ENCODE peak calls at places on chromosomes 4 and X, in eight cellular contexts. F is A673, K is neuronal stem cell, G is breast epithelium, S is tibial artery, Q is SK-N-SH, H is stomach, X is mucosa of descending colon. B is an unnamed sample. For H3K36me3, the result is how much of the 10 kb centered on the place peaks cover.

GRCh38 chr4:2862528-2862927 is 18.9 kb downstream of the ADD1 start:
- DNase-seq in F (peak), K (no peak), G (no peak), S (no peak), Q (no peak), H (no peak), X (no peak), B (no peak)

GRCh38 chr4:81921757-81922159 is 450.1 kb upstream of the RASGEF1B start:
- DNase-seq in F (peak), K (no peak), G (no peak), S (no peak), Q (no peak), H (no peak), X (no peak), B (peak)

GRCh38 chr4:80336582-80336981 is 1.1 kb downstream of the CFAP299 start:
- DNase-seq in F (no peak), K (peak), G (no peak), S (no peak), Q (peak), H (no peak), X (no peak), B (peak)

GRCh38 chr4:121726642-121727268 is 30.0 kb upstream of the ANXA5 start:
- DNase-seq in F (peak), K (peak), G (no peak), S (no peak), Q (peak), H (no peak), X (no peak), B (peak)

GRCh38 chrX:30248854-30249253 is 1.9 kb downstream of the MAGEB1 start:
- DNase-seq in F (no peak), K (no peak), G (no peak), S (no peak), Q (no peak), H (no peak), X (no peak), B (no peak)

GRCh38 chr4:63787326-63787725 is 621.9 kb downstream of the TECRL start:
- DNase-seq in F (no peak), K (no peak), G (no peak), S (no peak), Q (no peak), H (no peak), X (no peak), B (no peak)

GRCh38 chr4:107896158-107896645 is 35.1 kb upstream of the CYP2U1 start:
- DNase-seq in F (no peak), K (no peak), G (no peak), S (no peak), Q (no peak), H (no peak), X (no peak), B (no peak)

GRCh38 chrX:9851890-9852289 is 65.7 kb downstream of the SHROOM2 start:
- DNase-seq in F (no peak), K (no peak), G (no peak), S (no peak), Q (no peak), H (no peak), X (no peak), B (no peak)

GRCh38 chr4:88725986-88726385 is 28.4 kb upstream of the NAP1L5 start:
- DNase-seq in F (no peak), K (no peak), G (no peak), S (no peak), Q (no peak), H (no peak), X (no peak), B (no peak)
- H3K36me3 ChIP-seq in F (under half), K (under half), G (under half), S (under half), Q (under half), H (half or more), X (under half), B (under half)

DNA sequence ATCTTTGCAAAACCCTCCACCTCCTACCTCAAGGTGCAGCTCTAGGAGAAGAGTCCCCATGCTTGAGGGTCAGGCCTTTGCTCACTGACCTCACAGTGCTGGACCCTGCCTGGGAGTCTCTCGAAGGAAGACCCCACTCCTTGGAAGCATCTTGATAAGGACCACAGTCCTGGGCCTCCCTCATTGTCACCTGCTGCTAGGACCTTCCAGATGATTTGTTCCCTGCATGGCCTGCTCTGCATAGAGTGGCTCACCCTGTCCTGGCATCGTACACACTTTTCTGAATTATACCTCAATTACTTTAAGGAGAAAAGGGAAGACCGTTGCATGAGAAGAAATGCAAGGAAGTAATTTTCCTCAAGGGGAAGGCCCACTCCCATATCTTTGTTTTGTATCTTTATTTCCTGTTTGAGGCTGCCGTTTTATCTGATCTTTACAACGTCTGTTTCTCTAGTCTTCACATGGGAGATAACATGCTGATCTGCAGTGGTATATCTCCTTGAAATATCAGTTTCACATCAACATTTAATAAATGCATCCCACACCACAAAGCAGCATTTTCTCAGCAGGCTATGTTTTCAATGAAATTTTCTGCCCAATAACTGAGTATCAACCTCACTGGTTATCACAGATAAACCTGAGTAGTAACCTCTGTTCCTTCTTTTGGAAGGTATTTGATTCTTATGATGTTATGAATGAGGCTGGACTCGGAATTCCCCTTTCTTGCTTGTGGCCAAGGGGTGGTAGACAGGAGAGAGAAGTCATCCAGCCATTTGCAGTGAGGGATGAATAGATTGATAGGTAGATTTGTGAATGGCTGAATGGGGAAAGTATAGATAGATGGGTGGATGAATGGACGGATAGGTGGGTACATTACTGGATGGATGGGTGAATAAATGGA is 15.0 kb upstream of the AKAP17A start:
- DNase-seq in F (no peak), K (no peak), G (no peak), S (no peak), Q (no peak), H (peak), X (no peak), B (no peak)
- H3K4me3 ChIP-seq in F (no peak), K (no peak), G (no peak), S (no peak), Q (no peak), H (no peak), X (no peak), B (no peak)

DNA sequence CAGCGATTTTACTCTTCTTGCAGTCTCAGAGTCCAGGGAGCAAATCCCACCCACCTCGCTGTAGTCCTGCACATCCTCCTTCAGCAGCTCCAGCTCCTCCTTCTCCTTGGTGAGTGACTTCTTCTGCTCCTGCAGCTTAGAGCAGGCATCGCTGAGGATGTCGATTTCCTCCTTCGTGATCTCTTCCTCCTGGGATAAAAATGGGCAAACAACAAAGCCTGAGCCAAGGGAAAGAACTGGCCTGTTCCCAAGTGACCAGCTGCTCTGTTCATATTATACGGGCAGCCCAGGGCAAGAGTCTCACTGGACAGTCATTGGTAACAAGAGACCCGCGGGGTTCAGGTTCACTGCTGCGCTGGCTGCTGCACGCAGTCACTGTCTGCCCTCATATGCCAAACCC is 26.2 kb downstream of the FGFR3 start:
- DNase-seq in F (no peak), K (no peak), G (no peak), S (no peak), Q (peak), H (peak), X (no peak), B (no peak)
- H3K36me3 ChIP-seq in F (half or more), K (under half), G (under half), S (half or more), Q (under half), H (half or more), X (under half), B (half or more)

DNA sequence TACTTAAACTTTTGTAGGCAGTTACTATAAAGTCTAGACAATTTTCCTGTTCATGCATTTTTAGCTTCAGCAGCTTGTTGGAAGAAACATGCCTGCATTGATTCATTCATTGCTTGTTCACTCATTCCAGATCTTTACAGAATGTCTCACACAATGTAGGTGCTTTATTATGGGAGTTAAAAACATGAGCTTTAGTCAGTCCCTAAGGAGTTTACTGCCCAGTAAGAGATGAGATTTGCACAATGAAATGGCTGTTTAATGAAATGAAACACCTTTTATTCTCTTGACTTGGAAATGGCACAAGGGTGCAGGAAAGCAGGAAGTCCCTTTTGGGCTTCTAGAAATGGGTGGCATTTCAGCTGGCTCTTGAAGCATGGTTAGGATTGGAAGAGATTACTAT is 2.9 kb downstream of the NOCT start:
- DNase-seq in F (no peak), K (no peak), G (no peak), S (no peak), Q (no peak), H (no peak), X (no peak), B (no peak)
- H3K4me3 ChIP-seq in F (peak), K (no peak), G (no peak), S (no peak), Q (no peak), H (no peak), X (no peak), B (no peak)

DNA sequence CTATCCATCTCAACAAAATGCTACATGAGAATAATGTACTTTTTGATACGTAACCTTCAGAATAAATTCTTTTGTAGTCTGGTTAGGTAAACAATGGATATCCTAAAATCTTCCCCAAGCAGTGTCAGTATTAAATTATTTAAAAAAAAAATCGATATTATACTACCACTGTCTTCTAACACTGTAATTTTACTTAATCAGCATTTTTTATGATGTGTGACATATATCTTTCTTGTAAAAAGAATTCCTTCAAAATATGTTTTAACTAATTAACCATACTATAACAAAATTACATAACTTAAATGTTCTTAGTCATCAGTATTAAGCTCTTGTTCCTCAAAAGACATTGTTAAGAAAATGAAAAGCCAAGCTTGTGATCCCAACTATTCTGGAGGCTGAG is 12.5 kb downstream of the OTUD4 start:
- DNase-seq in F (no peak), K (no peak), G (no peak), S (no peak), Q (no peak), H (no peak), X (no peak), B (no peak)
- H3K36me3 ChIP-seq in F (under half), K (under half), G (under half), S (under half), Q (half or more), H (half or more), X (under half), B (half or more)

DNA sequence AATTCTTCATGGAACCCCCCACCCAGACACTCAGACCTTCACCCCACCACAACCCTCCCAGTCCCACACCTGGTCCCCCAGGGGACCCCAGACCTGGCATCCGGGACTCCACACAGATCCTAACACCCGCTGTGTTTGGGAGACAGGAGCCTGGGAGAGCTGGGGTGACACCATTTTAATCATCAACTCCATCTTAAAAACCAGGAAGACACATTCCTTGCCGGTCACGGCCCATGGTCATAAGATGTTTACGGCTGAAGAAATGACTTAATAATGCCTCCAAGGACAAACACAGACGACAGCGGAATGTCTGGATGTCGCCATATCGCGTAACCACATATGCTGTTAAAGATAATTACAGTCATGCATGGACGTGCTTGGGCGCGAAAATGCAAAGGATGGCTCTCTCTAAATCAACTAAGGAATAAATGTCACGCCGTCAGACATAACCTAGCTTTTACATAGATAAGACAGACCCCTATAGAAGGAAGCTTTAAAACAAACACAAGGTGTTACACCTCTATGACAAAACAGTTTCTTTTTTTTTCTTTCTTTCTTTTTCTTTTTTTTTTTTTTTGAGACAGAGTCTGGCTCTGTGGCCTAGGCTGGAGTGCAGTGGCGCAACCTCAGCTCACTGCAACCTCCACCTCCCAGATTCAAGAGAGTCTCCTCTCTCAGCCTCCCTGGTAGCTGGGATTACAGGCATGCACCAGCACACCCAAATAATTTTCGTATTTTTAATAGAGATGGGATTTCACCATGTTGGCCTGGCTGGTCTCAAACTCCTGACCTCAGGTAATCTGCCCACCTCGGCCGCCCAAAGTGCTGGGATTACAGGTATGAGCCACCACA is 2.1 kb upstream of the DHRSX start:
- DNase-seq in F (peak), K (no peak), G (no peak), S (no peak), Q (no peak), H (peak), X (no peak), B (no peak)
- H3K4me3 ChIP-seq in F (no peak), K (no peak), G (no peak), S (no peak), Q (no peak), H (no peak), X (no peak), B (no peak)

GRCh38 chr4:87363552-87363951 is 27.4 kb downstream of the HSD17B11 start:
- DNase-seq in F (peak), K (no peak), G (no peak), S (no peak), Q (no peak), H (no peak), X (no peak), B (no peak)
- H3K36me3 ChIP-seq in F (under half), K (under half), G (under half), S (half or more), Q (half or more), H (half or more), X (under half), B (under half)